ENCODE peak calls at places on chromosomes 5 and 9, in seven cellular contexts. X is left ventricle myocardium inferior; H is adipocyte; B is CD8-positive, alpha-beta T cell; A is fibroblast of lung; K is foreskin keratinocyte; Y is GM23248. D is an unnamed sample. For H3K4me1, the result is how much of the 10 kb centered on the place peaks cover.

GRCh38 chr5:22319798-22320197 is 533.3 kb downstream of the CDH12 start:
- DNase-seq in H (no peak), Y (no peak), K (no peak), A (no peak), B (no peak), X (no peak), D (no peak)

GRCh38 chr5:125011419-125011818 is 265.0 kb upstream of the ZNF608 start:
- DNase-seq in K (no peak), X (no peak), A (no peak), H (no peak), B (no peak), Y (no peak), D (no peak)

GRCh38 chr9:120730661-120731514 is 16.6 kb upstream of the MEGF9 start:
- DNase-seq in H (peak), A (peak), K (peak), Y (peak), X (peak), B (no peak), D (no peak)

GRCh38 chr5:154683101-154683757 is 71.9 kb upstream of the LARP1 start:
- DNase-seq in A (no peak), B (no peak), K (no peak), X (no peak), Y (no peak), H (no peak), D (no peak)

GRCh38 chr5:19853616-19854240 is 134.3 kb downstream of the CDH18 start:
- DNase-seq in Y (peak), K (peak), H (peak), B (no peak), X (no peak), A (peak), D (no peak)

GRCh38 chr5:180832638-180833068 is 28.4 kb downstream of the ZFP62 start:
- DNase-seq in A (no peak), H (no peak), Y (peak), X (no peak), K (no peak), B (no peak), D (peak)

GRCh38 chr9:98929096-98929495 is 14.6 kb upstream of the COL15A1 start:
- DNase-seq in B (no peak), X (no peak), Y (no peak), H (peak), K (no peak), A (peak), D (no peak)

GRCh38 chr5:180704362-180704761 is 35.5 kb downstream of the OR2Y1 start:
- DNase-seq in H (no peak), Y (peak), A (peak), B (no peak), K (peak), X (no peak), D (no peak)

GRCh38 chr5:172971482-172971881 is 12.1 kb upstream of the ATP6V0E1 start:
- DNase-seq in A (no peak), B (no peak), X (no peak), H (no peak), Y (no peak), K (no peak), D (no peak)

GRCh38 chr5:98365126-98365525 is 408.3 kb upstream of the RGMB start:
- DNase-seq in B (no peak), X (no peak), K (no peak), A (no peak), H (no peak), Y (no peak), D (no peak)

GRCh38 chr9:76654575-76654974 is 109.7 kb upstream of the PCA3 start:
- DNase-seq in H (peak), X (no peak), B (no peak), A (peak), Y (peak), K (peak), D (no peak)

GRCh38 chr5:134111741-134112647 is 2.5 kb upstream of the TCF7 start:
- DNase-seq in B (no peak), H (peak), K (no peak), Y (peak), A (peak), X (no peak), D (peak)

GRCh38 chr5:141511771-141512325 is 23.0 kb downstream of the PCDHGC5 start:
- DNase-seq in B (no peak), X (no peak), Y (no peak), H (no peak), K (no peak), A (no peak), D (no peak)

GRCh38 chr5:141512390-141513020 is 23.6 kb downstream of the PCDHGC5 start:
- DNase-seq in K (peak), A (peak), Y (peak), B (peak), X (peak), H (peak), D (peak)

GRCh38 chr5:141514330-141515111 is 25.6 kb downstream of the PCDHGC5 start:
- DNase-seq in A (peak), K (peak), H (peak), X (no peak), Y (peak), B (no peak), D (no peak)

GRCh38 chr5:141513627-141514329 is 24.9 kb downstream of the PCDHGC5 start:
- DNase-seq in B (no peak), Y (peak), X (peak), H (peak), K (no peak), A (peak), D (no peak)

GRCh38 chr5:141513021-141513626 is 24.2 kb downstream of the PCDHGC5 start:
- DNase-seq in X (no peak), Y (peak), A (peak), H (peak), K (no peak), B (no peak), D (peak)
- H3K4me1 ChIP-seq in X (half or more), Y (half or more), A (half or more), H (half or more), K (under half), B (under half), D (under half)

GRCh38 chr5:54229041-54229780 is 81.2 kb downstream of the ARL15 start:
- DNase-seq in Y (peak), B (peak), K (peak), H (peak), X (peak), A (peak), D (peak)

GRCh38 chr5:54234304-54234938 is 76.0 kb downstream of the ARL15 start:
- DNase-seq in X (no peak), K (no peak), A (peak), Y (peak), B (no peak), H (peak), D (no peak)
- H3K4me1 ChIP-seq in X (under half), K (under half), A (under half), Y (under half), B (under half), H (under half), D (under half)

GRCh38 chr5:42989198-42989597 is 50.9 kb downstream of the ANXA2R start:
- DNase-seq in H (no peak), A (no peak), K (no peak), Y (no peak), X (no peak), B (no peak), D (no peak)
- H3K4me1 ChIP-seq in H (under half), A (under half), K (under half), Y (under half), X (under half), B (half or more), D (under half)

DNA sequence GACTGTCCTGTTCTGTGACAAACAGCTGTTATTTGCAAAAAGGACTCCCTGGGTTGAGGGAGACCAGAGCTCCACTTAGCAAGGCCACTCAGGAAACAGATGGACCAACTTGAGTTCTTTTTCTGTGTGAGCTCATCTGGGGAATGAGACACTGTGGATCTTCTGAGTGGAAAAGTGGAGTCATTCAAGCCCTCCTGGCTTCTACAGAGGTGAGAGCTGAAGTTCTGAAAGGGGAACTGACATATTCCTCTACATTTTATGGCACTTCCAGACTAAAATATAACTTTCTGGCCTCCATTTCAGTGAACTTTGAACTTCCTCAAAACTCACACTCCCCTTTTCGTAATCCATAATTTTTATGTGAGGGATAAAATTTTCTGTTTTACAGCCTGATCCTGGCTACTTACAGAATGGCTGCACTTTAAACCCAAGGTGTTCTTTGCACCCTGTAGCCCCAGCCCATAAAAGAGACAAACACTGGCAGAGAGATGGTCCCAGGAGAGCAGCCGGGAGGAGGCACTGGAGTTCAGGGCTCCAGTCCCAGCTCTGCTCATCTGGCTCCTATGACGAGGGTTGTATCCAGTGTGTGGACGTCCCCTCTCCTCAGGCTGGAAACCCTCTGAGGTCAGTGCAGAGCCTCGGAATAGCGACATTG is 10.8 kb downstream of the SPAAR start:
- DNase-seq in K (no peak), Y (peak), A (peak), H (no peak), X (no peak), B (no peak), D (no peak)
- H3K4me1 ChIP-seq in K (under half), Y (under half), A (under half), H (under half), X (half or more), B (under half), D (under half)

GRCh38 chr5:142834504-142834903 is 64.3 kb downstream of the ARHGAP26 start:
- DNase-seq in Y (no peak), K (no peak), H (no peak), X (no peak), A (no peak), B (no peak), D (no peak)
- H3K4me1 ChIP-seq in Y (under half), K (under half), H (under half), X (half or more), A (under half), B (under half), D (under half)

D was measured in naive thymus-derived CD4-positive, alpha-beta T cell.